ENCODE peak calls at places on chromosomes 1 and 21, in eight cellular contexts. K, F, O, J, V, Z, P and C are unnamed samples.

GRCh38 chr1:80050085-80050484 is 1043.6 kb upstream of the ADGRL4 start:
- DNase-seq in O (no peak), P (no peak), Z (no peak), K (no peak), J (no peak), F (no peak), V (no peak), C (no peak)

GRCh38 chr1:176996455-176997090 is 167.9 kb downstream of the ASTN1 start:
- DNase-seq in P (no peak), V (no peak), J (no peak), K (no peak), O (no peak), F (peak; percentile 62), Z (no peak), C (no peak)

GRCh38 chr1:11880911-11881748 is 22.4 kb upstream of the NPPB start:
- DNase-seq in P (no peak), K (no peak), O (no peak), V (no peak), J (peak; percentile 14), F (no peak), Z (no peak), C (peak; percentile 50)

GRCh38 chr1:43171312-43171875 is 696 bp downstream of the EBNA1BP2 start:
- DNase-seq in P (no peak), J (no peak), V (no peak), Z (no peak), K (no peak), F (no peak), O (no peak), C (no peak)

GRCh38 chr1:953524-954320 is 5.3 kb downstream of the NOC2L start:
- DNase-seq in J (no peak), O (no peak), F (no peak), Z (no peak), K (no peak), V (no peak), P (no peak), C (no peak)

GRCh38 chr1:112841825-112842224 is 114.2 kb downstream of the SLC16A1 start:
- DNase-seq in V (no peak), O (no peak), F (no peak), Z (no peak), J (no peak), K (no peak), P (no peak), C (no peak)

GRCh38 chr21:33140288-33140687 is 70.3 kb downstream of the OLIG1 start:
- DNase-seq in K (no peak), O (no peak), J (no peak), P (no peak), F (no peak), V (no peak), Z (no peak), C (no peak)

GRCh38 chr1:226029093-226029496 is 30.0 kb upstream of the SDE2 start:
- DNase-seq in K (peak; percentile 49), Z (peak; percentile 62), P (no peak), J (no peak), F (no peak), V (no peak), O (no peak), C (no peak)

GRCh38 chr1:31707711-31708110 is 3.9 kb upstream of the COL16A1 start:
- DNase-seq in O (no peak), P (no peak), F (peak; percentile 23), J (no peak), V (no peak), Z (peak; percentile 77), K (no peak), C (no peak)

GRCh38 chr1:184438363-184438762 is 51.5 kb downstream of the C1orf21 start:
- DNase-seq in J (no peak), O (no peak), F (no peak), K (no peak), P (no peak), Z (no peak), V (no peak), C (no peak)

GRCh38 chr1:97379387-97380075 is 541.3 kb downstream of the DPYD start:
- DNase-seq in P (no peak), K (no peak), Z (no peak), F (no peak), O (no peak), J (no peak), V (no peak), C (no peak)

GRCh38 chr1:1752671-1753606 is 25.3 kb downstream of the NADK start:
- DNase-seq in O (no peak), J (no peak), F (peak; percentile 19), P (no peak), V (no peak), K (no peak), Z (no peak), C (no peak)

GRCh38 chr1:228274452-228275153 is 66.8 kb downstream of the OBSCN start:
- DNase-seq in J (no peak), O (peak; percentile 7), F (peak; percentile 36), Z (no peak), K (no peak), P (no peak), V (no peak), C (no peak)

GRCh38 chr1:26537951-26538352 is 8.4 kb downstream of the RPS6KA1 start:
- DNase-seq in V (no peak), F (peak; percentile 71), P (peak; percentile 41), J (no peak), O (no peak), K (peak; percentile 10), Z (peak; percentile 70), C (no peak)

GRCh38 chr1:23793018-23793781 is 2.3 kb downstream of the LYPLA2 start:
- DNase-seq in Z (no peak), K (no peak), P (no peak), V (no peak), J (no peak), F (no peak), O (no peak), C (no peak)

GRCh38 chr21:34282223-34282622 is 81.6 kb upstream of the KCNE2 start:
- DNase-seq in P (no peak), O (no peak), K (no peak), V (no peak), F (no peak), J (no peak), Z (no peak), C (no peak)

GRCh38 chr1:248842781-248843331 is 4.8 kb downstream of the ZNF672 start:
- DNase-seq in K (no peak), F (no peak), J (no peak), P (no peak), Z (peak; percentile 50), V (no peak), O (no peak), C (no peak)

GRCh38 chr1:192973988-192974387 is 85.2 kb downstream of the UCHL5 start:
- DNase-seq in F (no peak), P (no peak), Z (no peak), O (no peak), J (no peak), K (no peak), V (no peak), C (no peak)

GRCh38 chr1:59342801-59343575 is 46.1 kb downstream of the FGGY start:
- DNase-seq in P (no peak), K (no peak), Z (no peak), O (no peak), V (no peak), J (no peak), F (no peak), C (no peak)

GRCh38 chr1:32892368-32893197 is 6.3 kb downstream of the HPCA start:
- DNase-seq in Z (peak; percentile 83), J (peak; percentile 61), V (no peak), F (peak; percentile 97), O (peak; percentile 91), K (no peak), P (no peak), C (no peak)

GRCh38 chr1:60073605-60074278 is at the start of gene C1orf87:
- DNase-seq in O (no peak), F (peak; percentile 83), J (no peak), Z (no peak), V (no peak), P (no peak), K (peak; percentile 37), C (no peak)

GRCh38 chr1:73401666-73402065 is 796.3 kb downstream of the LRRIQ3 start:
- DNase-seq in F (peak; percentile 59), K (no peak), V (no peak), Z (no peak), O (no peak), J (no peak), P (no peak), C (no peak)